ENCODE peak calls at places on chromosome 7, in ten cellular contexts. K is A549, J is epithelial cell of esophagus, H is adrenal gland, G is heart left ventricle, L is transverse colon, D is brain microvascular endothelial cell, X is uterus, O is DND-41, A is IMR-90. N is an unnamed sample.

GRCh38 chr7:99693427-99694200 is 13.8 kb upstream of the CYP3A5 start:
- DNase-seq in J (peak), G (no peak), D (no peak), H (no peak), O (no peak), X (no peak), K (peak), L (peak), A (no peak), N (peak)

GRCh38 chr7:100685049-100685605 is 8.9 kb downstream of the GIGYF1 start:
- DNase-seq in D (no peak), L (no peak), O (no peak), H (no peak), K (no peak), G (no peak), X (no peak), A (no peak), J (no peak), N (no peak)

GRCh38 chr7:158054611-158055010 is 533.0 kb downstream of the PTPRN2 start:
- DNase-seq in G (no peak), X (no peak), L (no peak), D (no peak), O (no peak), K (no peak), J (no peak), A (no peak), H (no peak), N (no peak)

GRCh38 chr7:111094387-111094786 is 3.5 kb downstream of the LRRN3 start:
- DNase-seq in L (no peak), J (no peak), H (no peak), X (no peak), D (no peak), G (no peak), A (no peak), K (no peak), O (no peak), N (no peak)

GRCh38 chr7:150567846-150568245 is 656 bp downstream of the GIMAP4 start:
- DNase-seq in G (no peak), X (no peak), L (no peak), D (no peak), A (no peak), K (no peak), J (no peak), H (no peak), O (no peak), N (no peak)

GRCh38 chr7:47326220-47326619 is 255.7 kb downstream of the TNS3 start:
- DNase-seq in K (no peak), G (no peak), X (no peak), L (no peak), J (peak), D (peak), A (peak), H (no peak), O (no peak), N (peak)

GRCh38 chr7:132455306-132455705 is 121.0 kb downstream of the PLXNA4 start:
- DNase-seq in O (no peak), A (no peak), J (no peak), D (no peak), K (no peak), G (no peak), X (no peak), L (no peak), H (no peak), N (no peak)

GRCh38 chr7:140541513-140542192 is 62.3 kb upstream of the MKRN1 start:
- DNase-seq in G (peak), D (peak), J (peak), H (peak), X (peak), K (peak), L (peak), A (peak), O (no peak), N (peak)

GRCh38 chr7:148255333-148255732 is 335.2 kb upstream of the C7orf33 start:
- DNase-seq in L (no peak), K (no peak), H (no peak), D (no peak), O (no peak), J (no peak), A (no peak), G (no peak), X (no peak), N (no peak)

GRCh38 chr7:44395067-44395466 is 69.7 kb upstream of the CAMK2B start:
- DNase-seq in L (no peak), H (no peak), X (no peak), G (no peak), O (no peak), K (no peak), A (no peak), D (no peak), J (no peak), N (peak)

GRCh38 chr7:5396542-5396941 is 27.1 kb downstream of the TNRC18 start:
- DNase-seq in J (peak), L (peak), D (no peak), X (no peak), H (no peak), K (peak), O (peak), G (no peak), A (no peak), N (peak)

GRCh38 chr7:46908770-46909169 is 673.1 kb downstream of the TNS3 start:
- DNase-seq in O (no peak), G (no peak), K (no peak), X (no peak), L (no peak), J (peak), D (peak), H (no peak), A (peak), N (peak)

GRCh38 chr7:81075150-81075549 is 156.3 kb upstream of the SEMA3C start:
- DNase-seq in O (no peak), L (no peak), H (no peak), K (no peak), X (no peak), G (no peak), J (peak), D (no peak), A (peak), N (peak)

GRCh38 chr7:100022621-100023020 is 7.2 kb downstream of the ZKSCAN1 start:
- DNase-seq in X (no peak), L (peak), H (peak), D (no peak), A (no peak), J (peak), G (no peak), O (no peak), K (peak), N (no peak)

GRCh38 chr7:34165466-34165865 is 260.1 kb downstream of the BMPER start:
- DNase-seq in H (no peak), G (no peak), X (no peak), J (no peak), D (no peak), L (no peak), O (no peak), A (peak), K (no peak), N (peak)

GRCh38 chr7:70566659-70567058 is 565.3 kb upstream of the GALNT17 start:
- DNase-seq in L (no peak), K (no peak), H (no peak), J (peak), G (no peak), X (no peak), D (no peak), A (no peak), O (no peak), N (no peak)

GRCh38 chr7:95772298-95772770 is at the start of gene DYNC1I1:
- DNase-seq in H (peak), L (peak), O (no peak), D (peak), K (peak), X (peak), G (peak), A (peak), J (peak), N (peak)

GRCh38 chr7:130063036-130063435 is 7.3 kb upstream of the KLHDC10 start:
- DNase-seq in A (peak), K (peak), L (peak), O (peak), H (peak), D (peak), G (no peak), X (no peak), J (peak), N (no peak)

GRCh38 chr7:37212526-37212925 is 236.1 kb downstream of the ELMO1 start:
- DNase-seq in X (no peak), O (no peak), A (no peak), G (no peak), H (no peak), L (no peak), J (no peak), K (no peak), D (no peak), N (peak)

GRCh38 chr7:121397346-121397745 is 1.2 kb upstream of the FAM3C start:
- DNase-seq in X (no peak), J (no peak), O (no peak), D (no peak), K (no peak), H (no peak), A (no peak), L (no peak), G (no peak), N (no peak)

GRCh38 chr7:99840136-99840869 is 12.5 kb downstream of the CYP3A43 start:
- DNase-seq in J (peak), A (no peak), K (no peak), D (no peak), H (no peak), X (no peak), L (no peak), O (no peak), G (no peak), N (no peak)

GRCh38 chr7:10767771-10768170 is 205.9 kb upstream of the PHF14 start:
- DNase-seq in O (no peak), K (no peak), A (no peak), H (no peak), L (no peak), G (no peak), D (peak), X (no peak), J (peak), N (no peak)

GRCh38 chr7:143361552-143362125 is 874 bp downstream of the FAM131B start:
- DNase-seq in O (no peak), J (no peak), K (no peak), L (no peak), H (no peak), X (no peak), G (no peak), A (no peak), D (no peak), N (no peak)

GRCh38 chr7:149125864-149126661 is at the start of gene ZNF425:
- DNase-seq in D (peak), X (peak), J (peak), H (peak), K (peak), G (peak), A (peak), O (peak), L (peak), N (peak)

GRCh38 chr7:106858618-106859532 is 6.2 kb upstream of the PIK3CG start:
- DNase-seq in K (peak), A (no peak), L (peak), J (no peak), H (peak), X (no peak), O (no peak), D (no peak), G (peak), N (no peak)

GRCh38 chr7:41994746-41995110 is 242.3 kb downstream of the GLI3 start:
- DNase-seq in X (no peak), A (no peak), K (no peak), L (no peak), D (no peak), O (no peak), J (no peak), H (no peak), G (no peak), N (peak)

GRCh38 chr7:12731775-12732174 is 44.3 kb downstream of the ARL4A start:
- DNase-seq in L (no peak), J (no peak), G (no peak), K (no peak), A (no peak), O (no peak), D (no peak), X (no peak), H (no peak), N (no peak)

GRCh38 chr7:139775829-139776266 is 1.9 kb downstream of the HIPK2 start:
- DNase-seq in O (peak), G (peak), D (peak), A (peak), J (peak), L (peak), K (peak), H (peak), X (peak), N (peak)

GRCh38 chr7:41103331-41103730 is 599.6 kb downstream of the INHBA start:
- DNase-seq in G (no peak), K (no peak), X (no peak), O (no peak), A (peak), J (peak), D (peak), H (no peak), L (no peak), N (peak)

GRCh38 chr7:74083928-74084721 is 521 bp downstream of the LIMK1 start:
- DNase-seq in O (peak), K (peak), D (no peak), L (peak), A (peak), J (peak), G (peak), X (peak), H (peak), N (peak)

GRCh38 chr7:11341285-11341944 is 367.7 kb downstream of the PHF14 start:
- DNase-seq in A (no peak), D (peak), O (no peak), K (peak), J (peak), G (no peak), X (no peak), L (no peak), H (no peak), N (peak)

GRCh38 chr7:97731736-97732370 is at the start of gene TAC1:
- DNase-seq in J (peak), O (no peak), A (no peak), K (no peak), X (no peak), G (no peak), H (no peak), L (no peak), D (no peak), N (no peak)

GRCh38 chr7:91557789-91558396 is 293.7 kb downstream of the FZD1 start:
- DNase-seq in H (no peak), A (peak), O (no peak), L (no peak), G (no peak), J (peak), D (peak), X (peak), K (peak), N (no peak)

GRCh38 chr7:158821173-158822021 is 7.9 kb downstream of the ESYT2 start:
- DNase-seq in A (peak), O (peak), L (no peak), H (no peak), G (no peak), K (peak), J (peak), X (no peak), D (peak), N (peak)

GRCh38 chr7:102321351-102322201 is 34.7 kb downstream of the SPDYE6 start:
- DNase-seq in L (peak), G (peak), X (no peak), K (no peak), O (no peak), A (no peak), D (no peak), H (no peak), J (peak), N (no peak)
- TF ChIP-seq CTCF in L (no peak), G (no peak), X (no peak), K (no peak), O (no peak), A (no peak), D (no peak), H (no peak), J (no peak), N (no peak)

GRCh38 chr7:32070051-32070405 is 179 bp downstream of the PDE1C start:
- DNase-seq in A (no peak), J (no peak), D (no peak), K (no peak), X (no peak), O (no peak), H (no peak), L (no peak), G (no peak), N (no peak)

GRCh38 chr7:32070406-32071360 is at the start of gene PDE1C:
- DNase-seq in G (peak), O (no peak), X (no peak), H (no peak), A (peak), K (peak), J (no peak), L (no peak), D (no peak), N (no peak)

GRCh38 chr7:32073533-32073932 is 3.3 kb upstream of the PDE1C start:
- DNase-seq in A (no peak), K (no peak), G (no peak), H (no peak), D (no peak), L (no peak), J (no peak), O (no peak), X (no peak), N (no peak)

GRCh38 chr7:32071466-32072091 is 1.4 kb upstream of the PDE1C start:
- DNase-seq in D (no peak), O (no peak), G (no peak), A (no peak), J (no peak), H (no peak), K (no peak), L (no peak), X (no peak), N (no peak)

DNA sequence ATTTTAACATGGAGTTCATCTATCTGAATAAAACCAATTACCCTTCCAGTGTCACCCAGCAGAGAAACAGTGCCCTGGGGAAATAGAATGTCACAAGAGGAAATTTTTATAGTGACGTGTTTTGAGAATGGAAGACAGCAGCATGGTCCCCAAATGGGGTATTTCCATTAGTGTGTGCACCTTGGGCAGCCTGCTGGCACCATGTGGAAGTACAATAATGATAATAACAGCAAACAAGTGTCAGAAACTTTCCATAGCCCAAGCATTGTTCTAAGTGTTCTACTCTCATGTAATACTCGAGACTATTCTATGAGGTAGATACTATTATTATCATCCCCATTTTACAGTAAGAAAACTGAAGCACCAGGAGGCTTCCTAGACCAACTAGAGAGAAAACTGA is 2.2 kb upstream of the PDE1C start:
- DNase-seq in L (no peak), G (peak), A (no peak), J (no peak), K (no peak), D (no peak), X (no peak), O (no peak), H (no peak), N (no peak)
- H3K4me3 ChIP-seq in L (no peak), G (peak), A (no peak), J (no peak), K (no peak), D (no peak), X (no peak), O (no peak), H (no peak), N (peak)

DNA sequence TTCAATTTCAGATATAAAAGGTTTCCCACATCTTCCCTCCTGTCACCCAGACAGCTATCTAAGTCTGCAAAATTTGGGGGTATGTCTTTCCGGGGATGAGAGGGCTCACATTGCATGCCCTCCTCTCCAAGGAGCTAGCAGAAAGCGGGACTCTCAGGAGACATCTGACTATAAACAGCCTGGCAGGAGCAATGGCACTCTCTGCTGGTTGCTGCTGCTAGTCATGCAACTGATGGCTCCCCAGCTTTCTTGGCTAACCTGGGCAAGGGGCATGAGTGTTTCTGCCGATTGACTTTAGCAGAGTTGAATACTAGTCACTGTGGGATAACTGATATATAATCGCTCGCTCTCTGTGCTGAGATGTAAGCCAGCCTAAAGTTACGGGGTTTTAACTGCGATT is 12.0 kb downstream of the TBX20 start:
- DNase-seq in J (no peak), G (no peak), O (no peak), K (no peak), D (no peak), X (no peak), L (no peak), H (no peak), A (no peak), N (peak)
- TF ChIP-seq CTCF in J (no peak), G (no peak), O (no peak), K (no peak), D (no peak), X (no peak), L (no peak), H (no peak), A (no peak), N (peak)

GRCh38 chr7:155725073-155725346 is 80.5 kb downstream of the RBM33 start:
- DNase-seq in O (no peak), J (no peak), A (no peak), G (no peak), X (no peak), L (no peak), K (no peak), H (no peak), D (no peak), N (no peak)
- H3K4me3 ChIP-seq in O (no peak), J (no peak), A (no peak), G (no peak), X (no peak), L (no peak), K (no peak), H (no peak), D (no peak), N (no peak)